ENCODE peak calls at places on chromosomes 7 and 10, in ten cellular contexts. F, X, Q, R, W, E, Z, T, J and P are unnamed samples.

GRCh38 chr10:132640326-132641125 is 102.9 kb downstream of the INPP5A start:
- DNase-seq in F (no peak), X (no peak), Q (no peak), R (no peak), W (no peak), E (no peak), Z (no peak), T (no peak), J (no peak), P (no peak)

GRCh38 chr10:1661861-1662260 is 75.5 kb downstream of the ADARB2 start:
- DNase-seq in F (no peak), X (no peak), Q (no peak), R (no peak), W (no peak), E (no peak), Z (no peak), T (no peak), J (no peak), P (no peak)

GRCh38 chr7:96827701-96828100 is 118.1 kb upstream of the SEM1 start:
- DNase-seq in F (no peak), X (no peak), Q (no peak), R (no peak), W (no peak), E (no peak), Z (no peak), T (no peak), J (no peak), P (no peak)

GRCh38 chr10:123496336-123496735 is 169.8 kb upstream of the GPR26 start:
- DNase-seq in F (no peak), X (no peak), Q (no peak), R (no peak), W (peak), E (no peak), Z (no peak), T (no peak), J (no peak), P (no peak)

GRCh38 chr7:5363729-5364128 is 59.9 kb downstream of the TNRC18 start:
- DNase-seq in F (no peak), X (no peak), Q (no peak), R (no peak), W (no peak), E (no peak), Z (no peak), T (no peak), J (no peak), P (no peak)

GRCh38 chr7:105067691-105068090 is 53.7 kb downstream of the KMT2E start:
- DNase-seq in F (no peak), X (no peak), Q (no peak), R (no peak), W (no peak), E (no peak), Z (no peak), T (no peak), J (no peak), P (no peak)

GRCh38 chr10:131248376-131249165 is 63.0 kb downstream of the TCERG1L start:
- DNase-seq in F (no peak), X (no peak), Q (no peak), R (no peak), W (no peak), E (no peak), Z (no peak), T (no peak), J (no peak), P (no peak)

GRCh38 chr10:132063432-132063831 is 2.3 kb upstream of the JAKMIP3 start:
- DNase-seq in F (no peak), X (no peak), Q (no peak), R (no peak), W (no peak), E (no peak), Z (no peak), T (no peak), J (peak), P (no peak)

GRCh38 chr10:24467605-24468004 is 256.1 kb downstream of the ARHGAP21 start:
- DNase-seq in F (no peak), X (no peak), Q (no peak), R (no peak), W (no peak), E (no peak), Z (no peak), T (no peak), J (no peak), P (no peak)

GRCh38 chr7:11648104-11648503 is 183.9 kb downstream of the THSD7A start:
- DNase-seq in F (no peak), X (no peak), Q (no peak), R (no peak), W (no peak), E (no peak), Z (no peak), T (no peak), J (no peak), P (no peak)

GRCh38 chr7:112546723-112547513 is 66.1 kb downstream of the LSMEM1 start:
- DNase-seq in F (no peak), X (no peak), Q (no peak), R (no peak), W (no peak), E (no peak), Z (no peak), T (no peak), J (no peak), P (no peak)

GRCh38 chr10:112949875-112950507 is at the start of gene TCF7L2:
- DNase-seq in F (peak), X (peak), Q (peak), R (no peak), W (peak), E (peak), Z (peak), T (peak), J (peak), P (no peak)

GRCh38 chr10:113547426-113547825 is 5.4 kb upstream of the HABP2 start:
- DNase-seq in F (no peak), X (no peak), Q (no peak), R (no peak), W (no peak), E (no peak), Z (no peak), T (no peak), J (no peak), P (no peak)

GRCh38 chr10:68471063-68471585 is 649 bp downstream of the DNA2 start:
- DNase-seq in F (no peak), X (no peak), Q (no peak), R (no peak), W (no peak), E (no peak), Z (no peak), T (no peak), J (no peak), P (no peak)

GRCh38 chr7:156616269-156617202 is 24.0 kb upstream of the RNF32 start:
- DNase-seq in F (peak), X (no peak), Q (no peak), R (no peak), W (no peak), E (no peak), Z (no peak), T (no peak), J (no peak), P (no peak)

GRCh38 chr10:87504307-87504666 is 406 bp upstream of the MINPP1 start:
- DNase-seq in F (no peak), X (no peak), Q (no peak), R (no peak), W (no peak), E (no peak), Z (no peak), T (no peak), J (no peak), P (no peak)

GRCh38 chr7:83957333-83957732 is 237.3 kb downstream of the SEMA3A start:
- DNase-seq in F (no peak), X (no peak), Q (no peak), R (no peak), W (no peak), E (no peak), Z (no peak), T (no peak), J (no peak), P (no peak)

GRCh38 chr7:113629244-113629643 is 289.6 kb downstream of the PPP1R3A start:
- DNase-seq in F (no peak), X (no peak), Q (no peak), R (no peak), W (no peak), E (no peak), Z (no peak), T (no peak), J (no peak), P (no peak)

GRCh38 chr7:140635345-140635744 is 5.3 kb downstream of the DENND2A start:
- DNase-seq in F (no peak), X (no peak), Q (no peak), R (no peak), W (no peak), E (no peak), Z (no peak), T (no peak), J (no peak), P (no peak)

GRCh38 chr10:73647211-73647874 is 6.1 kb upstream of the MYOZ1 start:
- DNase-seq in F (peak), X (no peak), Q (no peak), R (no peak), W (peak), E (peak), Z (peak), T (no peak), J (peak), P (no peak)

GRCh38 chr7:150322114-150322832 is 882 bp upstream of the LRRC61 start:
- DNase-seq in F (no peak), X (no peak), Q (no peak), R (no peak), W (peak), E (no peak), Z (peak), T (peak), J (no peak), P (no peak)

GRCh38 chr7:28088032-28088431 is 92.6 kb downstream of the JAZF1 start:
- DNase-seq in F (no peak), X (no peak), Q (no peak), R (no peak), W (no peak), E (no peak), Z (no peak), T (no peak), J (no peak), P (no peak)

GRCh38 chr10:131729361-131729760 is 171.4 kb upstream of the PPP2R2D start:
- DNase-seq in F (no peak), X (no peak), Q (no peak), R (no peak), W (no peak), E (peak), Z (no peak), T (no peak), J (no peak), P (no peak)

GRCh38 chr7:142440219-142441073 is 182.6 kb upstream of the PRSS58 start:
- DNase-seq in F (no peak), X (no peak), Q (peak), R (no peak), W (no peak), E (no peak), Z (no peak), T (no peak), J (no peak), P (peak)

GRCh38 chr10:78798976-78799730 is 269.6 kb upstream of the ZMIZ1 start:
- DNase-seq in F (no peak), X (no peak), Q (no peak), R (no peak), W (no peak), E (no peak), Z (no peak), T (no peak), J (no peak), P (no peak)

GRCh38 chr7:133513608-133514007 is 260.7 kb downstream of the EXOC4 start:
- DNase-seq in F (no peak), X (no peak), Q (no peak), R (no peak), W (no peak), E (no peak), Z (no peak), T (no peak), J (no peak), P (no peak)

GRCh38 chr7:25186436-25186835 is 41.9 kb downstream of the NPVF start:
- DNase-seq in F (no peak), X (no peak), Q (no peak), R (no peak), W (no peak), E (no peak), Z (no peak), T (no peak), J (no peak), P (no peak)

GRCh38 chr7:157409753-157410727 is 73.2 kb downstream of the DNAJB6 start:
- DNase-seq in F (no peak), X (no peak), Q (no peak), R (no peak), W (no peak), E (no peak), Z (no peak), T (no peak), J (no peak), P (no peak)

GRCh38 chr10:132563485-132564248 is 26.1 kb downstream of the INPP5A start:
- DNase-seq in F (no peak), X (no peak), Q (no peak), R (no peak), W (no peak), E (no peak), Z (no peak), T (no peak), J (no peak), P (no peak)

GRCh38 chr10:99450624-99451498 is 20.4 kb upstream of the GOT1 start:
- DNase-seq in F (no peak), X (no peak), Q (no peak), R (no peak), W (no peak), E (no peak), Z (no peak), T (no peak), J (no peak), P (no peak)

GRCh38 chr10:113058175-113058961 is 108.3 kb downstream of the TCF7L2 start:
- DNase-seq in F (peak), X (no peak), Q (no peak), R (no peak), W (peak), E (no peak), Z (no peak), T (no peak), J (no peak), P (peak)

GRCh38 chr7:23235688-23236280 is 10.8 kb upstream of the GPNMB start:
- DNase-seq in F (no peak), X (no peak), Q (no peak), R (no peak), W (no peak), E (peak), Z (no peak), T (no peak), J (no peak), P (no peak)

GRCh38 chr10:63972949-63973827 is 452.0 kb downstream of the REEP3 start:
- DNase-seq in F (no peak), X (no peak), Q (no peak), R (no peak), W (no peak), E (no peak), Z (no peak), T (no peak), J (no peak), P (no peak)

GRCh38 chr10:77820349-77820748 is 106.2 kb downstream of the DLG5 start:
- DNase-seq in F (no peak), X (no peak), Q (no peak), R (no peak), W (no peak), E (no peak), Z (no peak), T (no peak), J (no peak), P (no peak)

GRCh38 chr7:1125603-1125969 is 34.4 kb downstream of the ZFAND2A start:
- DNase-seq in F (no peak), X (no peak), Q (no peak), R (no peak), W (no peak), E (no peak), Z (no peak), T (no peak), J (no peak), P (no peak)

GRCh38 chr10:48449501-48450232 is 143.2 kb downstream of the MAPK8 start:
- DNase-seq in F (peak), X (no peak), Q (no peak), R (no peak), W (no peak), E (no peak), Z (no peak), T (no peak), J (no peak), P (no peak)

GRCh38 chr7:18936265-18936664 is 181.2 kb downstream of the TWIST1 start:
- DNase-seq in F (no peak), X (no peak), Q (no peak), R (no peak), W (no peak), E (no peak), Z (no peak), T (no peak), J (no peak), P (peak)

GRCh38 chr10:13536674-13537366 is 8.0 kb upstream of the BEND7 start:
- DNase-seq in F (peak), X (no peak), Q (peak), R (no peak), W (peak), E (peak), Z (peak), T (no peak), J (peak), P (no peak)

GRCh38 chr7:84412161-84412969 is 217.8 kb upstream of the SEMA3A start:
- DNase-seq in F (peak), X (no peak), Q (peak), R (no peak), W (no peak), E (no peak), Z (no peak), T (no peak), J (no peak), P (peak)